ENCODE peak calls at places on chromosomes 5 and 9, in five cellular contexts. One of them, this sample, is unnamed.

GRCh38 chr5:38077652-38078051 is 180.7 kb upstream of the EGFLAM start:
- DNase-seq in tibial artery: no peak
- DNase-seq in sigmoid colon: no peak
- DNase-seq in left ventricle myocardium inferior: no peak
- DNase-seq in uterus: no peak
- DNase-seq in this sample: no peak

GRCh38 chr5:1480217-1480616 is 35.0 kb upstream of the SLC6A3 start:
- DNase-seq in tibial artery: peak; percentile 67
- DNase-seq in sigmoid colon: no peak
- DNase-seq in left ventricle myocardium inferior: peak; percentile 63
- DNase-seq in uterus: no peak
- DNase-seq in this sample: no peak

GRCh38 chr9:12627091-12627490 is 66.1 kb upstream of the TYRP1 start:
- DNase-seq in tibial artery: no peak
- DNase-seq in sigmoid colon: no peak
- DNase-seq in left ventricle myocardium inferior: no peak
- DNase-seq in uterus: no peak
- DNase-seq in this sample: no peak

GRCh38 chr5:52452098-52452497 is 335.6 kb upstream of the ITGA1 start:
- DNase-seq in tibial artery: no peak
- DNase-seq in sigmoid colon: no peak
- DNase-seq in left ventricle myocardium inferior: no peak
- DNase-seq in uterus: no peak
- DNase-seq in this sample: no peak

GRCh38 chr9:32590898-32591297 is 17.9 kb upstream of the NDUFB6 start:
- DNase-seq in tibial artery: no peak
- DNase-seq in sigmoid colon: no peak
- DNase-seq in left ventricle myocardium inferior: no peak
- DNase-seq in uterus: no peak
- DNase-seq in this sample: no peak

GRCh38 chr5:180611140-180611850 is 20.0 kb upstream of the SCGB3A1 start:
- DNase-seq in tibial artery: no peak
- DNase-seq in sigmoid colon: no peak
- DNase-seq in left ventricle myocardium inferior: no peak
- DNase-seq in uterus: no peak
- DNase-seq in this sample: no peak

GRCh38 chr9:131111854-131112311 is 13.5 kb upstream of the NUP214 start:
- DNase-seq in tibial artery: no peak
- DNase-seq in sigmoid colon: no peak
- DNase-seq in left ventricle myocardium inferior: no peak
- DNase-seq in uterus: no peak
- DNase-seq in this sample: no peak

GRCh38 chr9:134358026-134358967 is 32.0 kb downstream of the RXRA start:
- DNase-seq in tibial artery: no peak
- DNase-seq in sigmoid colon: peak; percentile 87
- DNase-seq in left ventricle myocardium inferior: peak; percentile 74
- DNase-seq in uterus: peak; percentile 61
- DNase-seq in this sample: no peak

GRCh38 chr5:161094411-161094810 is 242.4 kb upstream of the ATP10B start:
- DNase-seq in tibial artery: no peak
- DNase-seq in sigmoid colon: no peak
- DNase-seq in left ventricle myocardium inferior: no peak
- DNase-seq in uterus: no peak
- DNase-seq in this sample: no peak

GRCh38 chr5:39518516-39518915 is 93.7 kb upstream of the DAB2 start:
- DNase-seq in tibial artery: no peak
- DNase-seq in sigmoid colon: no peak
- DNase-seq in left ventricle myocardium inferior: no peak
- DNase-seq in uterus: no peak
- DNase-seq in this sample: no peak

GRCh38 chr9:122127396-122127798 is 32.2 kb downstream of the NDUFA8 start:
- DNase-seq in tibial artery: no peak
- DNase-seq in sigmoid colon: peak; percentile 61
- DNase-seq in left ventricle myocardium inferior: no peak
- DNase-seq in uterus: no peak
- DNase-seq in this sample: no peak

GRCh38 chr5:74109344-74109743 is 483.3 kb downstream of the ARHGEF28 start:
- DNase-seq in tibial artery: no peak
- DNase-seq in sigmoid colon: no peak
- DNase-seq in left ventricle myocardium inferior: no peak
- DNase-seq in uterus: no peak
- DNase-seq in this sample: no peak

DNA sequence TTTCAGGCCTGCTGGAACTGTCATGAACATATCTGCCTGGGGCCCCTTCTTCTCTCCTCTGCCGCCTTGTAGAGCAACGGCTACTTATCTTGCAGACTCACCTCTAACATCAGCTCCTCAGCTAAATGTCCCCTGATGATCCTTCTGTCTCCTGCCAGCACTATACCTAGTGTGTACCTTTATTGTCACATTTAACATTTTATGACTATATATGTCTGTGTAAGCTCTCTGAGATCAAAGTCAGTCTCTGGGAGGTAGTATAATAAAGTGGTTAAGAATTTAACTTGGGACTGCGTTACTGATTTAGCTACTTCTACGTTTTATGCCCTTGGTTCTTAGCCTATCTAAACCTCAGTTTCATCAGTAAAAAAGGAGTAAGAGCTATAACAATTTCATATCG is 2.2 kb downstream of the TMED7 start:
- DNase-seq in tibial artery: no peak
- DNase-seq in sigmoid colon: no peak
- DNase-seq in left ventricle myocardium inferior: no peak
- DNase-seq in uterus: no peak
- DNase-seq in this sample: no peak
- H3K9me3 ChIP-seq in tibial artery: no peaks in the 10 kb centered on the region
- H3K9me3 ChIP-seq in sigmoid colon: no peaks in the 10 kb centered on the region
- H3K9me3 ChIP-seq in left ventricle myocardium inferior: no peaks in the 10 kb centered on the region
- H3K9me3 ChIP-seq in uterus: no peaks in the 10 kb centered on the region
- H3K9me3 ChIP-seq in this sample: no peaks in the 10 kb centered on the region

GRCh38 chr9:95351051-95351450 is 33.5 kb upstream of the FANCC start:
- DNase-seq in tibial artery: no peak
- DNase-seq in sigmoid colon: no peak
- DNase-seq in left ventricle myocardium inferior: no peak
- DNase-seq in uterus: no peak
- DNase-seq in this sample: no peak

GRCh38 chr9:95346021-95346420 is 28.5 kb upstream of the FANCC start:
- DNase-seq in tibial artery: no peak
- DNase-seq in sigmoid colon: no peak
- DNase-seq in left ventricle myocardium inferior: no peak
- DNase-seq in uterus: no peak
- DNase-seq in this sample: no peak

GRCh38 chr9:95349109-95350038 is 31.9 kb upstream of the FANCC start:
- DNase-seq in tibial artery: no peak
- DNase-seq in sigmoid colon: no peak
- DNase-seq in left ventricle myocardium inferior: no peak
- DNase-seq in uterus: no peak
- DNase-seq in this sample: no peak

GRCh38 chr9:95344735-95345134 is 27.2 kb upstream of the FANCC start:
- DNase-seq in tibial artery: no peak
- DNase-seq in sigmoid colon: no peak
- DNase-seq in left ventricle myocardium inferior: no peak
- DNase-seq in uterus: no peak
- DNase-seq in this sample: no peak

GRCh38 chr9:95350266-95350665 is 32.8 kb upstream of the FANCC start:
- DNase-seq in tibial artery: no peak
- DNase-seq in sigmoid colon: no peak
- DNase-seq in left ventricle myocardium inferior: no peak
- DNase-seq in uterus: no peak
- DNase-seq in this sample: no peak
- H3K9me3 ChIP-seq in tibial artery: no peaks in the 10 kb centered on the region
- H3K9me3 ChIP-seq in sigmoid colon: no peaks in the 10 kb centered on the region
- H3K9me3 ChIP-seq in left ventricle myocardium inferior: no peaks in the 10 kb centered on the region
- H3K9me3 ChIP-seq in uterus: no peaks in the 10 kb centered on the region
- H3K9me3 ChIP-seq in this sample: no peaks in the 10 kb centered on the region

DNA sequence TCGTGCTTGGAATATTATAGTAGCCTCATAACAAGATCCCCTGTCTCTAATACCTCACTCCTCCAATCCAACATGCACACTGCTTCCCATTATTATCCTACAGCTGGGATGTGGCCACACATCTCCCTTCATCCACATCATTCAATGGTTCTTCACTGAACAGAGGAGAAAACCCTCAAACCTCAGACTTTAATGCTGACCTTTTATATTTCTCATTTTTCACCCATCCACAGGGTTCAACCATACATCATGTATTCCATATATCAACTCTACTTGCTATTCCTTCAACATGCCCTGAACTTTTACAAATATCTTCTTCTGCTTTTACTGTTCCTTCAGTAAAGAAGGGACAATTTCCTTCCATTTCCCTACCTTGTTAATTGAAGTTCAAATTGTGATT is 396.8 kb downstream of the TLE4 start:
- DNase-seq in tibial artery: no peak
- DNase-seq in sigmoid colon: no peak
- DNase-seq in left ventricle myocardium inferior: no peak
- DNase-seq in uterus: no peak
- DNase-seq in this sample: no peak
- H3K9me3 ChIP-seq in tibial artery: no peaks in the 10 kb centered on the region
- H3K9me3 ChIP-seq in sigmoid colon: no peaks in the 10 kb centered on the region
- H3K9me3 ChIP-seq in left ventricle myocardium inferior: no peaks in the 10 kb centered on the region
- H3K9me3 ChIP-seq in uterus: no peaks in the 10 kb centered on the region
- H3K9me3 ChIP-seq in this sample: no peaks in the 10 kb centered on the region

GRCh38 chr9:113705938-113706519 is 170.1 kb upstream of the ZNF618 start:
- DNase-seq in tibial artery: no peak
- DNase-seq in sigmoid colon: no peak
- DNase-seq in left ventricle myocardium inferior: no peak
- DNase-seq in uterus: no peak
- DNase-seq in this sample: no peak
- H3K9me3 ChIP-seq in tibial artery: no peaks in the 10 kb centered on the region
- H3K9me3 ChIP-seq in sigmoid colon: no peaks in the 10 kb centered on the region
- H3K9me3 ChIP-seq in left ventricle myocardium inferior: peaks cover 4% of the 10 kb centered on the region
- H3K9me3 ChIP-seq in uterus: no peaks in the 10 kb centered on the region
- H3K9me3 ChIP-seq in this sample: no peaks in the 10 kb centered on the region

GRCh38 chr9:96038914-96039313 is 163.4 kb downstream of the ERCC6L2 start:
- DNase-seq in tibial artery: no peak
- DNase-seq in sigmoid colon: no peak
- DNase-seq in left ventricle myocardium inferior: no peak
- DNase-seq in uterus: no peak
- DNase-seq in this sample: no peak

GRCh38 chr9:96040591-96041461 is 165.3 kb downstream of the ERCC6L2 start:
- DNase-seq in tibial artery: no peak
- DNase-seq in sigmoid colon: no peak
- DNase-seq in left ventricle myocardium inferior: no peak
- DNase-seq in uterus: no peak
- DNase-seq in this sample: no peak

GRCh38 chr9:96034553-96035122 is 159.1 kb downstream of the ERCC6L2 start:
- DNase-seq in tibial artery: no peak
- DNase-seq in sigmoid colon: no peak
- DNase-seq in left ventricle myocardium inferior: no peak
- DNase-seq in uterus: no peak
- DNase-seq in this sample: no peak

GRCh38 chr9:96033896-96034295 is 158.4 kb downstream of the ERCC6L2 start:
- DNase-seq in tibial artery: no peak
- DNase-seq in sigmoid colon: no peak
- DNase-seq in left ventricle myocardium inferior: no peak
- DNase-seq in uterus: no peak
- DNase-seq in this sample: no peak

GRCh38 chr9:96038271-96038670 is 162.8 kb downstream of the ERCC6L2 start:
- DNase-seq in tibial artery: no peak
- DNase-seq in sigmoid colon: no peak
- DNase-seq in left ventricle myocardium inferior: no peak
- DNase-seq in uterus: no peak
- DNase-seq in this sample: no peak
- H3K9me3 ChIP-seq in tibial artery: peaks cover 8% of the 10 kb centered on the region
- H3K9me3 ChIP-seq in sigmoid colon: no peaks in the 10 kb centered on the region
- H3K9me3 ChIP-seq in left ventricle myocardium inferior: peaks cover 13% of the 10 kb centered on the region
- H3K9me3 ChIP-seq in uterus: no peaks in the 10 kb centered on the region
- H3K9me3 ChIP-seq in this sample: no peaks in the 10 kb centered on the region

DNA sequence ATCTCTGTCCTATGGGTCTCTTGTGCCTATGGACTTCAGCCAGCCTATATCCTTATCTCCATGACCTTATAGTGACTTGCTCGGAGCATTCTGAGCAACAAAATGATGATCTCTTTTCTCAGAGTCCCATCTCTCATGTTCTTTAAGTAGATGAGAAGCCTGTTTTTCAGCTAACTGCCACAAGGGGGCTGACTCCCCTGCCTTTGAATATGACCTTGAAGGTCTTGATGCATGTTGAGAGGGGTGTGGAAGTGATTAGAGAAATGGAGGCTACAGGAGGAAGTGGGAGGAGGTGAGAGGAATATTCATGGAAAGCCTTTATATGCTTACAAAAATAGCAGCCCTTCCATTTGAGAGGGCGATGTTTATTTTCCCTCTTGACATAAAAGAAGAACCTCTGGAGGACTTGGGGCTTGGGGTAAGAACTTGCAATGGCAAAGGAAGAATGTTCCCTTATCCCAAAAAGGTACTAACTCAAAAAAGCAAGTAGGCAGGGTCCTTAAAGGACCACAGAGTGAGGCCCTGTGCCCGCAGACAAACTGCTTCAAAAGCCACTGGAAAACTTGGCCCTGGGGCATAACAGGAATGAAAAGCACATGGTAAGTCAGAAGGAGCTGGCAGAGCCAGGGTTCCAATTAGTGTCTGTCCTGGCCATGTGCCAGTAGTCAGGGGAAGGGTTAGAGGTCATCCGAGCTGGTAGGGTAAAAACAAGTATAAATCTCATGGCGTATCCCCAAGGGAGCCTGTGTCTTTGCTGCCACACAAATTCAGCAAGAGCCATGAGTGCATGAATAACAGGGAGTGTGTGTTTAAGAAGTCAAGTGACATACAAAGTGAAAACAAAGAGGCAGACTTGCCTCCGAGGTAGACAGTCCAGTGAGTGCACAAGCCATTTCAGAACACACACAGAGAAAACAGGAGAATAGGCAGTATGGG is 39.1 kb downstream of the FGD3 start:
- DNase-seq in tibial artery: no peak
- DNase-seq in sigmoid colon: no peak
- DNase-seq in left ventricle myocardium inferior: no peak
- DNase-seq in uterus: no peak
- DNase-seq in this sample: peak; percentile 34
- H3K9me3 ChIP-seq in tibial artery: no peaks in the 10 kb centered on the region
- H3K9me3 ChIP-seq in sigmoid colon: no peaks in the 10 kb centered on the region
- H3K9me3 ChIP-seq in left ventricle myocardium inferior: peaks cover 23% of the 10 kb centered on the region
- H3K9me3 ChIP-seq in uterus: no peaks in the 10 kb centered on the region
- H3K9me3 ChIP-seq in this sample: no peaks in the 10 kb centered on the region